ENCODE peak calls at places on chromosomes 2 and 18, in eight cellular contexts. One of them, this sample, is unnamed.

GRCh38 chr2:47907097-47907781 is 941 bp upstream of the FBXO11 start:
- DNase-seq in HCT116: no peak
- DNase-seq in BE2C: no peak
- DNase-seq in PC-9: no peak
- DNase-seq in IMR-90: no peak
- DNase-seq in GM13976: no peak
- DNase-seq in fibroblast of pulmonary artery: no peak
- DNase-seq in tibial artery: peak
- DNase-seq in this sample: no peak

GRCh38 chr2:187264612-187265011 is 183.4 kb downstream of the CALCRL start:
- DNase-seq in HCT116: no peak
- DNase-seq in BE2C: no peak
- DNase-seq in PC-9: no peak
- DNase-seq in IMR-90: no peak
- DNase-seq in GM13976: no peak
- DNase-seq in fibroblast of pulmonary artery: peak
- DNase-seq in tibial artery: no peak
- DNase-seq in this sample: peak

GRCh38 chr2:66433695-66433944 is 1.3 kb upstream of the MEIS1 start:
- DNase-seq in HCT116: no peak
- DNase-seq in BE2C: no peak
- DNase-seq in PC-9: no peak
- DNase-seq in IMR-90: no peak
- DNase-seq in GM13976: no peak
- DNase-seq in fibroblast of pulmonary artery: no peak
- DNase-seq in tibial artery: no peak
- DNase-seq in this sample: no peak

GRCh38 chr2:70962885-70963878 is 15.2 kb upstream of the ANKRD53 start:
- DNase-seq in HCT116: no peak
- DNase-seq in BE2C: no peak
- DNase-seq in PC-9: no peak
- DNase-seq in IMR-90: no peak
- DNase-seq in GM13976: peak
- DNase-seq in fibroblast of pulmonary artery: no peak
- DNase-seq in tibial artery: peak
- DNase-seq in this sample: no peak

GRCh38 chr2:164538250-164538866 is 82.9 kb downstream of the GRB14 start:
- DNase-seq in HCT116: peak
- DNase-seq in BE2C: no peak
- DNase-seq in PC-9: peak
- DNase-seq in IMR-90: peak
- DNase-seq in GM13976: peak
- DNase-seq in fibroblast of pulmonary artery: peak
- DNase-seq in tibial artery: no peak
- DNase-seq in this sample: no peak

GRCh38 chr2:207902822-207903221 is 122.5 kb downstream of the PLEKHM3 start:
- DNase-seq in HCT116: no peak
- DNase-seq in BE2C: no peak
- DNase-seq in PC-9: no peak
- DNase-seq in IMR-90: no peak
- DNase-seq in GM13976: no peak
- DNase-seq in fibroblast of pulmonary artery: peak
- DNase-seq in tibial artery: no peak
- DNase-seq in this sample: no peak

GRCh38 chr2:41736105-41736567 is 311.7 kb upstream of the PKDCC start:
- DNase-seq in HCT116: no peak
- DNase-seq in BE2C: no peak
- DNase-seq in PC-9: no peak
- DNase-seq in IMR-90: no peak
- DNase-seq in GM13976: peak
- DNase-seq in fibroblast of pulmonary artery: peak
- DNase-seq in tibial artery: no peak
- DNase-seq in this sample: no peak

GRCh38 chr18:59954746-59955145 is 55.0 kb downstream of the PMAIP1 start:
- DNase-seq in HCT116: peak
- DNase-seq in BE2C: no peak
- DNase-seq in PC-9: peak
- DNase-seq in IMR-90: peak
- DNase-seq in GM13976: no peak
- DNase-seq in fibroblast of pulmonary artery: peak
- DNase-seq in tibial artery: no peak
- DNase-seq in this sample: no peak

GRCh38 chr2:158753561-158754302 is 41.4 kb upstream of the DAPL1 start:
- DNase-seq in HCT116: peak
- DNase-seq in BE2C: peak
- DNase-seq in PC-9: no peak
- DNase-seq in IMR-90: peak
- DNase-seq in GM13976: peak
- DNase-seq in fibroblast of pulmonary artery: peak
- DNase-seq in tibial artery: no peak
- DNase-seq in this sample: peak

GRCh38 chr2:177466337-177467195 is 74.0 kb downstream of the AGPS start:
- DNase-seq in HCT116: no peak
- DNase-seq in BE2C: peak
- DNase-seq in PC-9: no peak
- DNase-seq in IMR-90: peak
- DNase-seq in GM13976: no peak
- DNase-seq in fibroblast of pulmonary artery: no peak
- DNase-seq in tibial artery: no peak
- DNase-seq in this sample: no peak

GRCh38 chr2:159968282-159968900 is 94.0 kb downstream of the PLA2R1 start:
- DNase-seq in HCT116: peak
- DNase-seq in BE2C: peak
- DNase-seq in PC-9: no peak
- DNase-seq in IMR-90: peak
- DNase-seq in GM13976: peak
- DNase-seq in fibroblast of pulmonary artery: peak
- DNase-seq in tibial artery: no peak
- DNase-seq in this sample: peak

GRCh38 chr2:10389191-10389590 is 58.9 kb downstream of the ODC1 start:
- DNase-seq in HCT116: no peak
- DNase-seq in BE2C: no peak
- DNase-seq in PC-9: no peak
- DNase-seq in IMR-90: no peak
- DNase-seq in GM13976: no peak
- DNase-seq in fibroblast of pulmonary artery: no peak
- DNase-seq in tibial artery: no peak
- DNase-seq in this sample: no peak

GRCh38 chr18:45416168-45416567 is 199.1 kb upstream of the SLC14A2 start:
- DNase-seq in HCT116: no peak
- DNase-seq in BE2C: peak
- DNase-seq in PC-9: no peak
- DNase-seq in IMR-90: no peak
- DNase-seq in GM13976: no peak
- DNase-seq in fibroblast of pulmonary artery: no peak
- DNase-seq in tibial artery: no peak
- DNase-seq in this sample: no peak

GRCh38 chr2:25347205-25347815 is 5.6 kb upstream of the DNMT3A start:
- DNase-seq in HCT116: peak
- DNase-seq in BE2C: no peak
- DNase-seq in PC-9: peak
- DNase-seq in IMR-90: peak
- DNase-seq in GM13976: no peak
- DNase-seq in fibroblast of pulmonary artery: no peak
- DNase-seq in tibial artery: no peak
- DNase-seq in this sample: no peak

GRCh38 chr2:112075490-112076260 is 20.6 kb downstream of the TMEM87B start:
- DNase-seq in HCT116: no peak
- DNase-seq in BE2C: no peak
- DNase-seq in PC-9: peak
- DNase-seq in IMR-90: peak
- DNase-seq in GM13976: no peak
- DNase-seq in fibroblast of pulmonary artery: peak
- DNase-seq in tibial artery: no peak
- DNase-seq in this sample: no peak

GRCh38 chr18:3511980-3512379 is 62.0 kb downstream of the TGIF1 start:
- DNase-seq in HCT116: no peak
- DNase-seq in BE2C: no peak
- DNase-seq in PC-9: peak
- DNase-seq in IMR-90: peak
- DNase-seq in GM13976: no peak
- DNase-seq in fibroblast of pulmonary artery: peak
- DNase-seq in tibial artery: no peak
- DNase-seq in this sample: no peak

GRCh38 chr2:111117666-111118454 is 2.9 kb upstream of the BCL2L11 start:
- DNase-seq in HCT116: no peak
- DNase-seq in BE2C: no peak
- DNase-seq in PC-9: no peak
- DNase-seq in IMR-90: peak
- DNase-seq in GM13976: no peak
- DNase-seq in fibroblast of pulmonary artery: peak
- DNase-seq in tibial artery: peak
- DNase-seq in this sample: peak

GRCh38 chr2:39942970-39943369 is 163.9 kb upstream of the THUMPD2 start:
- DNase-seq in HCT116: no peak
- DNase-seq in BE2C: no peak
- DNase-seq in PC-9: peak
- DNase-seq in IMR-90: peak
- DNase-seq in GM13976: no peak
- DNase-seq in fibroblast of pulmonary artery: peak
- DNase-seq in tibial artery: no peak
- DNase-seq in this sample: no peak

GRCh38 chr18:56489901-56490300 is 148.5 kb downstream of the TXNL1 start:
- DNase-seq in HCT116: no peak
- DNase-seq in BE2C: no peak
- DNase-seq in PC-9: no peak
- DNase-seq in IMR-90: no peak
- DNase-seq in GM13976: no peak
- DNase-seq in fibroblast of pulmonary artery: no peak
- DNase-seq in tibial artery: no peak
- DNase-seq in this sample: no peak

GRCh38 chr2:235577404-235578330 is 83.8 kb downstream of the AGAP1 start:
- DNase-seq in HCT116: no peak
- DNase-seq in BE2C: no peak
- DNase-seq in PC-9: no peak
- DNase-seq in IMR-90: peak
- DNase-seq in GM13976: no peak
- DNase-seq in fibroblast of pulmonary artery: peak
- DNase-seq in tibial artery: no peak
- DNase-seq in this sample: no peak

DNA sequence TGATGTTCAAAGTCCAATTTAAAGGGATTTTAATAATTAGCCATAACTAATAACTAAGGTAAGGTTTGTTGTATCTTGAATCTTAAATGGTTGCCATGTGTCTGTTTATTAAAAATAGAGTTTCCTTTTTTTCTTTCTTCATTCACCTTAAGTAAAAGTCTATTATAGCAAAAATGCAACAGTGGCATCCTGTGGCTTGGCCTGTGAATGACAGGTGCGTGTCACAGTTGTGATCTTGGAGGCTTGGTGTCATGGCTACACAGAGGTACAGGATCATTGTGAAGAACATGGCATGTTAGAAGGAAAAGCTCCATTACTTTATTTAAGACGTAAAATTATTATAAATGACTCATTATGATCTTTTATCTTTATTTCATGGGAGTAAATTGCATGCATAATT is 246.1 kb downstream of the BCL2 start:
- DNase-seq in HCT116: no peak
- DNase-seq in BE2C: no peak
- DNase-seq in PC-9: no peak
- DNase-seq in IMR-90: no peak
- DNase-seq in GM13976: peak
- DNase-seq in fibroblast of pulmonary artery: no peak
- DNase-seq in tibial artery: no peak
- DNase-seq in this sample: no peak
- TF ChIP-seq CTCF in HCT116: peak
- TF ChIP-seq CTCF in BE2C: peak
- TF ChIP-seq CTCF in PC-9: no peak
- TF ChIP-seq CTCF in IMR-90: no peak
- TF ChIP-seq CTCF in GM13976: peak
- TF ChIP-seq CTCF in fibroblast of pulmonary artery: no peak
- TF ChIP-seq CTCF in tibial artery: no peak
- TF ChIP-seq CTCF in this sample: no peak

DNA sequence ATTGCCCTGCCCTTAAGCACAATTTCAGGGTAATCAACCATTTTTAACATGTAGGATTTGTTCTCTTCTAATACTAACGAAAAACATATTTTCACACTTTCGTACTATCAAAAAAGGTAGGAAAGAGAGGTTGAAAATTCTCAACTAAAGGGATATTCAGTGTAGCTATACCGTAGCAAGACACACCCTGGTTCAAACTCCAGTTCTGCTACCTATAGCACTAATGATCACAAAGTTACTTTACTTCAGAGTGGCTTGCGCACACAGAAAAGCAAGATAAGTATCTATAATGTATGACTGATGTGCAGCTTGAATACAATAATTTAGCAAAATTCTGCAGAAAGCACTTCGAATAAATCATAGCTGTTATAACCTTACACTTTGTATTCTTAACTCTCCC is 125.8 kb upstream of the CD226 start:
- DNase-seq in HCT116: no peak
- DNase-seq in BE2C: no peak
- DNase-seq in PC-9: no peak
- DNase-seq in IMR-90: no peak
- DNase-seq in GM13976: no peak
- DNase-seq in fibroblast of pulmonary artery: no peak
- DNase-seq in tibial artery: no peak
- DNase-seq in this sample: no peak
- TF ChIP-seq CTCF in HCT116: no peak
- TF ChIP-seq CTCF in BE2C: no peak
- TF ChIP-seq CTCF in PC-9: no peak
- TF ChIP-seq CTCF in IMR-90: no peak
- TF ChIP-seq CTCF in GM13976: no peak
- TF ChIP-seq CTCF in fibroblast of pulmonary artery: no peak
- TF ChIP-seq CTCF in tibial artery: no peak
- TF ChIP-seq CTCF in this sample: no peak

DNA sequence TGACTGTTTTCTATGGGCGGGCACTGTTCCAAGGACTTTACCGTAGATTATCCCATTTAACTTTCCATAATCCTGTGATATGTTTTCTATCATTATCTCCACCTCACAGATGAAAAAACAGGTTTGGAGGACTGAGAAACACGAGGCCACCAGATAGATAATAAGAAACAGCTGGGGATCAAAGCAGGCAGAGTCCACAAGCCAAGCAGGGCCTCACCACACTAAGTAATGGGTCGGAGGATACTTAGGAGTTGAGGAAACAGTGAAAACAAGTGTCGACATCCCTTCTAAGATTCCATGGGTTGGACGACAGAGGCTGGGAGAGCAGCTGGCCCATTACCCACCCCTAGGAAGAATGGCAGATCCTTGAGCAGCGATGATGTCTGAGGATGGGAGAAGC is 306.2 kb upstream of the NRP2 start:
- DNase-seq in HCT116: no peak
- DNase-seq in BE2C: no peak
- DNase-seq in PC-9: no peak
- DNase-seq in IMR-90: no peak
- DNase-seq in GM13976: no peak
- DNase-seq in fibroblast of pulmonary artery: no peak
- DNase-seq in tibial artery: no peak
- DNase-seq in this sample: no peak
- TF ChIP-seq CTCF in HCT116: no peak
- TF ChIP-seq CTCF in BE2C: no peak
- TF ChIP-seq CTCF in PC-9: no peak
- TF ChIP-seq CTCF in IMR-90: no peak
- TF ChIP-seq CTCF in GM13976: no peak
- TF ChIP-seq CTCF in fibroblast of pulmonary artery: no peak
- TF ChIP-seq CTCF in tibial artery: no peak
- TF ChIP-seq CTCF in this sample: no peak

DNA sequence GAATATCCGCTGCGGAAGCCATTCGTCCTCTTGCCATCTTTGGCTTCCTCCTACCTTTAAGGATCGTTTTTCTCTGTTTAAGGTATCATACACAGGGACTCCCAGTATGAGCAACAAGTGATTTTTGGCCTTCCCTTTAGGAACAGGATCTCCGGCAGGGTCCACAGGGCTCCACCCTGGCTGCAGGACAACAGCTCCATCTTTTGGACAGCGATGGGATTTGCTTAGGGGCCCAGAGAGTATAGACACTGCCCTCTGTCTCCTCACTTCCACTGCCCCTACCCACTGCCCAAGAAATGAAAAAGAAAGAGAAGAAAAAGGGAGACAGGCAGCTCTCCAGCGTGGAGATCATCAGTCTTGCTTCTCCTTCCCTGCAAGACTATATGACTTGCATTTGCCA is 224.5 kb downstream of the UXS1 start:
- DNase-seq in HCT116: peak
- DNase-seq in BE2C: peak
- DNase-seq in PC-9: no peak
- DNase-seq in IMR-90: no peak
- DNase-seq in GM13976: no peak
- DNase-seq in fibroblast of pulmonary artery: peak
- DNase-seq in tibial artery: no peak
- DNase-seq in this sample: peak
- TF ChIP-seq CTCF in HCT116: peak
- TF ChIP-seq CTCF in BE2C: peak
- TF ChIP-seq CTCF in PC-9: peak
- TF ChIP-seq CTCF in IMR-90: peak
- TF ChIP-seq CTCF in GM13976: no peak
- TF ChIP-seq CTCF in fibroblast of pulmonary artery: peak
- TF ChIP-seq CTCF in tibial artery: no peak
- TF ChIP-seq CTCF in this sample: peak